ENCODE peak calls at places on chromosomes 11 and 22, in ten cellular contexts. One of them, this sample, is unnamed.

GRCh38 chr11:3877252-3878035 is 22.0 kb downstream of the STIM1 start:
- DNase-seq in spleen: no peak
- DNase-seq in cardiac muscle cell: no peak
- DNase-seq in IMR-90: no peak
- DNase-seq in HCT116: no peak
- DNase-seq in adrenal gland: no peak
- DNase-seq in heart left ventricle: no peak
- DNase-seq in breast epithelium: no peak
- DNase-seq in OCI-LY7: no peak
- DNase-seq in PC-3: peak; percentile 67
- DNase-seq in this sample: no peak

GRCh38 chr11:1226981-1227550 is 4.2 kb downstream of the MUC5B start:
- DNase-seq in spleen: peak; percentile 62
- DNase-seq in cardiac muscle cell: no peak
- DNase-seq in IMR-90: peak; percentile 4
- DNase-seq in HCT116: no peak
- DNase-seq in adrenal gland: no peak
- DNase-seq in heart left ventricle: peak; percentile 20
- DNase-seq in breast epithelium: no peak
- DNase-seq in OCI-LY7: no peak
- DNase-seq in PC-3: no peak
- DNase-seq in this sample: no peak

GRCh38 chr11:74024630-74025029 is 15.7 kb upstream of the UCP3 start:
- DNase-seq in spleen: no peak
- DNase-seq in cardiac muscle cell: no peak
- DNase-seq in IMR-90: peak; percentile 92
- DNase-seq in HCT116: no peak
- DNase-seq in adrenal gland: peak; percentile 56
- DNase-seq in heart left ventricle: peak; percentile 65
- DNase-seq in breast epithelium: no peak
- DNase-seq in OCI-LY7: no peak
- DNase-seq in PC-3: peak; percentile 53
- DNase-seq in this sample: no peak

GRCh38 chr22:39114157-39114511 is 17.1 kb downstream of the APOBEC3H start:
- DNase-seq in spleen: no peak
- DNase-seq in cardiac muscle cell: no peak
- DNase-seq in IMR-90: no peak
- DNase-seq in HCT116: no peak
- DNase-seq in adrenal gland: no peak
- DNase-seq in heart left ventricle: no peak
- DNase-seq in breast epithelium: no peak
- DNase-seq in OCI-LY7: no peak
- DNase-seq in PC-3: no peak
- DNase-seq in this sample: no peak

GRCh38 chr22:35842954-35843353 is 125.3 kb downstream of the APOL5 start:
- DNase-seq in spleen: no peak
- DNase-seq in cardiac muscle cell: peak; percentile 39
- DNase-seq in IMR-90: peak; percentile 36
- DNase-seq in HCT116: peak; percentile 62
- DNase-seq in adrenal gland: no peak
- DNase-seq in heart left ventricle: peak; percentile 36
- DNase-seq in breast epithelium: no peak
- DNase-seq in OCI-LY7: peak; percentile 67
- DNase-seq in PC-3: peak; percentile 72
- DNase-seq in this sample: no peak

GRCh38 chr11:77403228-77403627 is 70.7 kb downstream of the PAK1 start:
- DNase-seq in spleen: no peak
- DNase-seq in cardiac muscle cell: no peak
- DNase-seq in IMR-90: no peak
- DNase-seq in HCT116: no peak
- DNase-seq in adrenal gland: no peak
- DNase-seq in heart left ventricle: no peak
- DNase-seq in breast epithelium: no peak
- DNase-seq in OCI-LY7: no peak
- DNase-seq in PC-3: no peak
- DNase-seq in this sample: no peak

GRCh38 chr11:70500076-70500847 is 101.9 kb downstream of the CTTN start:
- DNase-seq in spleen: peak; percentile 62
- DNase-seq in cardiac muscle cell: no peak
- DNase-seq in IMR-90: no peak
- DNase-seq in HCT116: no peak
- DNase-seq in adrenal gland: no peak
- DNase-seq in heart left ventricle: peak; percentile 18
- DNase-seq in breast epithelium: no peak
- DNase-seq in OCI-LY7: no peak
- DNase-seq in PC-3: no peak
- DNase-seq in this sample: no peak

GRCh38 chr22:43892183-43892894 is 526 bp upstream of the PNPLA5 start:
- DNase-seq in spleen: peak; percentile 27
- DNase-seq in cardiac muscle cell: no peak
- DNase-seq in IMR-90: no peak
- DNase-seq in HCT116: no peak
- DNase-seq in adrenal gland: no peak
- DNase-seq in heart left ventricle: no peak
- DNase-seq in breast epithelium: no peak
- DNase-seq in OCI-LY7: no peak
- DNase-seq in PC-3: no peak
- DNase-seq in this sample: no peak

GRCh38 chr11:112795896-112796686 is 165.1 kb upstream of the NCAM1 start:
- DNase-seq in spleen: no peak
- DNase-seq in cardiac muscle cell: no peak
- DNase-seq in IMR-90: no peak
- DNase-seq in HCT116: no peak
- DNase-seq in adrenal gland: no peak
- DNase-seq in heart left ventricle: peak; percentile 58
- DNase-seq in breast epithelium: no peak
- DNase-seq in OCI-LY7: no peak
- DNase-seq in PC-3: no peak
- DNase-seq in this sample: no peak

GRCh38 chr22:22168941-22169867 is 75.4 kb upstream of the VPREB1 start:
- DNase-seq in spleen: no peak
- DNase-seq in cardiac muscle cell: no peak
- DNase-seq in IMR-90: no peak
- DNase-seq in HCT116: no peak
- DNase-seq in adrenal gland: no peak
- DNase-seq in heart left ventricle: no peak
- DNase-seq in breast epithelium: no peak
- DNase-seq in OCI-LY7: no peak
- DNase-seq in PC-3: no peak
- DNase-seq in this sample: no peak

GRCh38 chr11:11075515-11076171 is 217.8 kb upstream of the ZBED5 start:
- DNase-seq in spleen: no peak
- DNase-seq in cardiac muscle cell: peak; percentile 17
- DNase-seq in IMR-90: no peak
- DNase-seq in HCT116: no peak
- DNase-seq in adrenal gland: no peak
- DNase-seq in heart left ventricle: no peak
- DNase-seq in breast epithelium: no peak
- DNase-seq in OCI-LY7: no peak
- DNase-seq in PC-3: peak; percentile 17
- DNase-seq in this sample: no peak

DNA sequence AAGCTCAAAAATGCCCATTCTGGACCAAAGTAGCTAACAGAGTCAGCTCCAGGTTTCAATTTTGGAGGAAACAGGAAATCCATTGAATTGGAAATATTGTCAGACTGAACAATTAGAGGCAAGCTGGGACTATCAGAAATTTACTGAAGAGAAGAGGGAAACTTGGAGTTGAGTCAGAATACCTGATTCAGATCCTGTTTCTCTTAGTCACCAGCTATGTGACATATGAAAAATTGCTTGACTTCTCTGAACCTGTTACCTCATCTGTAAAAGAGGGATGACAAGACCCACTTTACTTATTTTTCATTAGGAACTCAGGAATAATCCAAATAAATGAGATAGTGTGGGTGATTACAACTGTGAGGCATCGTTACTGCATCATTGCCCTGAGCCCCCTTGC is 148.9 kb upstream of the CADM1 start:
- DNase-seq in spleen: no peak
- DNase-seq in cardiac muscle cell: no peak
- DNase-seq in IMR-90: peak; percentile 69
- DNase-seq in HCT116: no peak
- DNase-seq in adrenal gland: no peak
- DNase-seq in heart left ventricle: no peak
- DNase-seq in breast epithelium: no peak
- DNase-seq in OCI-LY7: no peak
- DNase-seq in PC-3: no peak
- DNase-seq in this sample: no peak
- H3K27ac ChIP-seq in spleen: no peak overlapping the region
- H3K27ac ChIP-seq in cardiac muscle cell: no peak overlapping the region
- H3K27ac ChIP-seq in IMR-90: no peak overlapping the region
- H3K27ac ChIP-seq in HCT116: no peak overlapping the region
- H3K27ac ChIP-seq in adrenal gland: no peak overlapping the region
- H3K27ac ChIP-seq in heart left ventricle: no peak overlapping the region
- H3K27ac ChIP-seq in breast epithelium: no peak overlapping the region
- H3K27ac ChIP-seq in OCI-LY7: no peak overlapping the region
- H3K27ac ChIP-seq in PC-3: no peak overlapping the region
- H3K27ac ChIP-seq in this sample: no peak overlapping the region

DNA sequence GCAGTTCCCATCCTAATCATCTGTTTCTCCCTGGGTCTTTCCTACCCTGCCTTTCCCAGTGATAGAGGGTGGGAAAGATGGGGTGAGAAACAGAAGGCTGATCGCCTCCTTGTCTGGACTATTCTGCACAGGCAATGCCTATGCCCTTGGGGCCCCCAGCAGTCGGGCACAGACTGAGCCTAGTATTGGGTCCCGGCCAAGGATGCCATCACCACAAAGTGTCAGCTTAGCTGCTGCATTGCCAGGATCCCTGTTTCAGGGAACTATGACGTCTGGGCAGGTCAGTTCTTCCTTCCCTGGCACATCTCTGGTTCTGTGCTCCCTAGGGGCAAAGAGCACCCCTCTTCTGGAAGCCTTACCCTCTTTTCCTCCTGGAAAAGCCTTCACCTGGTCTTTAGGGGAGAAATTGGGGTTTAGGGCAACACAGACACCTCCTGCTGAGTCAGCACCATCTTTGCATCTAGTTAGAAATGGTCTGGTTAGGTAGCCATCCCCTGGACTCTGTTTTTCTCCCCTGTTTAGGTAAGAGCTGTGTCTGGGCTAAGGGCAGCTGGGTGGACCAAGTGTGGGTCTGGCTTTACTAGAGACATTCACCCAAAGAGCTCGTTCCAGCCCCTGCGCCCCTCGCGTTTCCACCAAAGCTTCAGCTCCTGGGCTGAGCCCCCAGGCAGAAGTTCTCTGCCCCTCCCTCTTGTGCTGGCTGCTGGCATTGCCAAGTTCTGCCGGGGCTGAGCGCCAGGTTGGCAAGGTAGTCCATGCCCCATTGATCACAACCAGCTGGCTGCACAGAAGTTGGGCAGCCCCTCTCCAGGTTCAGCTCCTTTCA is 2.0 kb downstream of the ADAMTS8 start:
- DNase-seq in spleen: no peak
- DNase-seq in cardiac muscle cell: no peak
- DNase-seq in IMR-90: no peak
- DNase-seq in HCT116: no peak
- DNase-seq in adrenal gland: no peak
- DNase-seq in heart left ventricle: peak; percentile 71
- DNase-seq in breast epithelium: no peak
- DNase-seq in OCI-LY7: no peak
- DNase-seq in PC-3: no peak
- DNase-seq in this sample: peak; percentile 74
- H3K4me3 ChIP-seq in spleen: no peak overlapping the region
- H3K4me3 ChIP-seq in cardiac muscle cell: no peak overlapping the region
- H3K4me3 ChIP-seq in IMR-90: peak overlapping the region; percentile 47
- H3K4me3 ChIP-seq in HCT116: no peak overlapping the region
- H3K4me3 ChIP-seq in adrenal gland: no peak overlapping the region
- H3K4me3 ChIP-seq in heart left ventricle: no peak overlapping the region
- H3K4me3 ChIP-seq in breast epithelium: peak overlapping the region; percentile 81
- H3K4me3 ChIP-seq in OCI-LY7: no peak overlapping the region
- H3K4me3 ChIP-seq in PC-3: no peak overlapping the region
- H3K4me3 ChIP-seq in this sample: peak overlapping the region; percentile 58

GRCh38 chr11:121321614-121322243 is 29.2 kb downstream of the SC5D start:
- DNase-seq in spleen: no peak
- DNase-seq in cardiac muscle cell: peak; percentile 24
- DNase-seq in IMR-90: peak; percentile 1
- DNase-seq in HCT116: peak; percentile 12
- DNase-seq in adrenal gland: no peak
- DNase-seq in heart left ventricle: no peak
- DNase-seq in breast epithelium: peak; percentile 25
- DNase-seq in OCI-LY7: peak; percentile 83
- DNase-seq in PC-3: peak; percentile 76
- DNase-seq in this sample: peak; percentile 80

GRCh38 chr11:121328213-121328966 is 35.8 kb downstream of the SC5D start:
- DNase-seq in spleen: no peak
- DNase-seq in cardiac muscle cell: peak; percentile 18
- DNase-seq in IMR-90: no peak
- DNase-seq in HCT116: no peak
- DNase-seq in adrenal gland: no peak
- DNase-seq in heart left ventricle: no peak
- DNase-seq in breast epithelium: no peak
- DNase-seq in OCI-LY7: peak; percentile 80
- DNase-seq in PC-3: no peak
- DNase-seq in this sample: no peak

GRCh38 chr11:121326230-121326629 is 33.7 kb downstream of the SC5D start:
- DNase-seq in spleen: no peak
- DNase-seq in cardiac muscle cell: no peak
- DNase-seq in IMR-90: no peak
- DNase-seq in HCT116: no peak
- DNase-seq in adrenal gland: no peak
- DNase-seq in heart left ventricle: no peak
- DNase-seq in breast epithelium: no peak
- DNase-seq in OCI-LY7: no peak
- DNase-seq in PC-3: no peak
- DNase-seq in this sample: no peak

GRCh38 chr11:121318848-121319834 is 26.6 kb downstream of the SC5D start:
- DNase-seq in spleen: no peak
- DNase-seq in cardiac muscle cell: peak; percentile 55
- DNase-seq in IMR-90: peak; percentile 56
- DNase-seq in HCT116: peak; percentile 32
- DNase-seq in adrenal gland: no peak
- DNase-seq in heart left ventricle: no peak
- DNase-seq in breast epithelium: no peak
- DNase-seq in OCI-LY7: peak; percentile 82
- DNase-seq in PC-3: peak; percentile 74
- DNase-seq in this sample: no peak

GRCh38 chr11:121323208-121323607 is 30.6 kb downstream of the SC5D start:
- DNase-seq in spleen: no peak
- DNase-seq in cardiac muscle cell: no peak
- DNase-seq in IMR-90: no peak
- DNase-seq in HCT116: no peak
- DNase-seq in adrenal gland: no peak
- DNase-seq in heart left ventricle: no peak
- DNase-seq in breast epithelium: no peak
- DNase-seq in OCI-LY7: no peak
- DNase-seq in PC-3: no peak
- DNase-seq in this sample: no peak
- TF ChIP-seq CTCF in spleen: no peak
- TF ChIP-seq CTCF in cardiac muscle cell: no peak
- TF ChIP-seq CTCF in IMR-90: no peak
- TF ChIP-seq CTCF in HCT116: no peak
- TF ChIP-seq CTCF in adrenal gland: no peak
- TF ChIP-seq CTCF in heart left ventricle: no peak
- TF ChIP-seq CTCF in breast epithelium: no peak
- TF ChIP-seq CTCF in OCI-LY7: peak; percentile 43
- TF ChIP-seq CTCF in PC-3: peak; percentile 47
- TF ChIP-seq CTCF in this sample: peak; percentile 3

DNA sequence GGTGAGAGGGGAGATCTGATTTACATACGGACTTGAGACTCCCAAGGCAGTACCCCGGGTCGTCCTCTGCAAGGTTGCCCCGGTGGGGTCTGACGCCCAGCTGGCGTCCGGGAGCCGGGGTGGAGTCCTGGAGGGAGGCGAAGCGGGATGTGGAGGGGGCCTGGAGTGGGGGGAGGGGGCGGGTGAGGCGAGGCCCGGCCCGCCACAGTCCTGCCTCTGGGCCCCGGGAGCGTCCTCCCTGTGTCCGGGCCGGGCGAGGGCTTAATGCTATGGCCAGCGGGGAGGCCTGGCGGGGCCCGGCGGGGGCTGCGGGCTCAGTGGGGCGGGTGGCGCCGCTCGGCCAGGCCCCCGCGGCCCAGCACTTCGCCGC is 2.4 kb upstream of the MYBPC3 start:
- DNase-seq in spleen: peak; percentile 74
- DNase-seq in cardiac muscle cell: no peak
- DNase-seq in IMR-90: no peak
- DNase-seq in HCT116: no peak
- DNase-seq in adrenal gland: no peak
- DNase-seq in heart left ventricle: no peak
- DNase-seq in breast epithelium: no peak
- DNase-seq in OCI-LY7: no peak
- DNase-seq in PC-3: no peak
- DNase-seq in this sample: no peak
- H3K27ac ChIP-seq in spleen: no peak overlapping the region
- H3K27ac ChIP-seq in cardiac muscle cell: peak overlapping the region; percentile 96
- H3K27ac ChIP-seq in IMR-90: no peak overlapping the region
- H3K27ac ChIP-seq in HCT116: no peak overlapping the region
- H3K27ac ChIP-seq in adrenal gland: no peak overlapping the region
- H3K27ac ChIP-seq in heart left ventricle: peak overlapping the region; percentile 99
- H3K27ac ChIP-seq in breast epithelium: peak overlapping the region; percentile 85
- H3K27ac ChIP-seq in OCI-LY7: no peak overlapping the region
- H3K27ac ChIP-seq in PC-3: no peak overlapping the region
- H3K27ac ChIP-seq in this sample: no peak overlapping the region

This sample was measured in dorsolateral prefrontal cortex.